ENCODE peak calls at places on chromosome 2, in nine cellular contexts. One of them, this sample, is unnamed.

GRCh38 chr2:19748711-19749506 is 152.9 kb downstream of the TTC32 start:
- DNase-seq in heart right ventricle: no peak
- DNase-seq in bronchial epithelial cell: no peak
- DNase-seq in right lobe of liver: no peak
- DNase-seq in naive thymus-derived CD4-positive, alpha-beta T cell: no peak
- DNase-seq in cardiac muscle cell: no peak
- DNase-seq in GM23248: no peak
- DNase-seq in mammary epithelial cell: no peak
- DNase-seq in uterus: no peak
- DNase-seq in this sample: no peak

GRCh38 chr2:206116278-206116677 is 30.3 kb upstream of the INO80D start:
- DNase-seq in cardiac muscle cell: no peak
- DNase-seq in right lobe of liver: no peak
- DNase-seq in GM23248: no peak
- DNase-seq in uterus: no peak
- DNase-seq in naive thymus-derived CD4-positive, alpha-beta T cell: no peak
- DNase-seq in mammary epithelial cell: no peak
- DNase-seq in bronchial epithelial cell: no peak
- DNase-seq in heart right ventricle: no peak
- DNase-seq in this sample: no peak

GRCh38 chr2:191319181-191319580 is 74.0 kb downstream of the MYO1B start:
- DNase-seq in mammary epithelial cell: peak
- DNase-seq in GM23248: peak
- DNase-seq in bronchial epithelial cell: peak
- DNase-seq in right lobe of liver: no peak
- DNase-seq in heart right ventricle: no peak
- DNase-seq in cardiac muscle cell: no peak
- DNase-seq in uterus: no peak
- DNase-seq in naive thymus-derived CD4-positive, alpha-beta T cell: no peak
- DNase-seq in this sample: no peak

GRCh38 chr2:162524192-162524591 is 180.3 kb downstream of the GCA start:
- DNase-seq in uterus: no peak
- DNase-seq in heart right ventricle: no peak
- DNase-seq in cardiac muscle cell: no peak
- DNase-seq in mammary epithelial cell: no peak
- DNase-seq in naive thymus-derived CD4-positive, alpha-beta T cell: no peak
- DNase-seq in GM23248: no peak
- DNase-seq in right lobe of liver: peak
- DNase-seq in bronchial epithelial cell: peak
- DNase-seq in this sample: no peak

GRCh38 chr2:240576436-240577205 is 8.3 kb downstream of the RNPEPL1 start:
- DNase-seq in naive thymus-derived CD4-positive, alpha-beta T cell: no peak
- DNase-seq in GM23248: no peak
- DNase-seq in right lobe of liver: no peak
- DNase-seq in mammary epithelial cell: no peak
- DNase-seq in heart right ventricle: no peak
- DNase-seq in cardiac muscle cell: no peak
- DNase-seq in uterus: no peak
- DNase-seq in bronchial epithelial cell: no peak
- DNase-seq in this sample: no peak

GRCh38 chr2:234060236-234060635 is 9.7 kb downstream of the SPP2 start:
- DNase-seq in GM23248: no peak
- DNase-seq in heart right ventricle: no peak
- DNase-seq in uterus: no peak
- DNase-seq in cardiac muscle cell: no peak
- DNase-seq in bronchial epithelial cell: no peak
- DNase-seq in right lobe of liver: no peak
- DNase-seq in mammary epithelial cell: no peak
- DNase-seq in naive thymus-derived CD4-positive, alpha-beta T cell: no peak
- DNase-seq in this sample: no peak

GRCh38 chr2:70769450-70769849 is 1.4 kb upstream of the ADD2 start:
- DNase-seq in right lobe of liver: no peak
- DNase-seq in heart right ventricle: no peak
- DNase-seq in cardiac muscle cell: no peak
- DNase-seq in naive thymus-derived CD4-positive, alpha-beta T cell: no peak
- DNase-seq in GM23248: no peak
- DNase-seq in bronchial epithelial cell: no peak
- DNase-seq in uterus: no peak
- DNase-seq in mammary epithelial cell: no peak
- DNase-seq in this sample: no peak

GRCh38 chr2:230706053-230706498 is 6.6 kb upstream of the CAB39 start:
- DNase-seq in naive thymus-derived CD4-positive, alpha-beta T cell: no peak
- DNase-seq in mammary epithelial cell: peak
- DNase-seq in cardiac muscle cell: no peak
- DNase-seq in GM23248: no peak
- DNase-seq in heart right ventricle: no peak
- DNase-seq in uterus: no peak
- DNase-seq in right lobe of liver: no peak
- DNase-seq in bronchial epithelial cell: peak
- DNase-seq in this sample: no peak

GRCh38 chr2:154706660-154707059 is 8.2 kb downstream of the KCNJ3 start:
- DNase-seq in mammary epithelial cell: no peak
- DNase-seq in naive thymus-derived CD4-positive, alpha-beta T cell: no peak
- DNase-seq in bronchial epithelial cell: no peak
- DNase-seq in heart right ventricle: no peak
- DNase-seq in uterus: no peak
- DNase-seq in right lobe of liver: no peak
- DNase-seq in GM23248: no peak
- DNase-seq in cardiac muscle cell: no peak
- DNase-seq in this sample: no peak

GRCh38 chr2:141497262-141497661 is 633.6 kb downstream of the LRP1B start:
- DNase-seq in bronchial epithelial cell: no peak
- DNase-seq in naive thymus-derived CD4-positive, alpha-beta T cell: no peak
- DNase-seq in uterus: no peak
- DNase-seq in right lobe of liver: no peak
- DNase-seq in mammary epithelial cell: no peak
- DNase-seq in heart right ventricle: no peak
- DNase-seq in cardiac muscle cell: no peak
- DNase-seq in GM23248: no peak
- DNase-seq in this sample: no peak

GRCh38 chr2:74201596-74201995 is 3.2 kb downstream of the MTHFD2 start:
- DNase-seq in naive thymus-derived CD4-positive, alpha-beta T cell: no peak
- DNase-seq in bronchial epithelial cell: peak
- DNase-seq in GM23248: peak
- DNase-seq in heart right ventricle: peak
- DNase-seq in cardiac muscle cell: peak
- DNase-seq in mammary epithelial cell: no peak
- DNase-seq in right lobe of liver: no peak
- DNase-seq in uterus: no peak
- DNase-seq in this sample: no peak

GRCh38 chr2:2455151-2455550 is 124.1 kb upstream of the MYT1L start:
- DNase-seq in right lobe of liver: no peak
- DNase-seq in uterus: no peak
- DNase-seq in GM23248: no peak
- DNase-seq in cardiac muscle cell: no peak
- DNase-seq in bronchial epithelial cell: peak
- DNase-seq in mammary epithelial cell: no peak
- DNase-seq in naive thymus-derived CD4-positive, alpha-beta T cell: no peak
- DNase-seq in heart right ventricle: no peak
- DNase-seq in this sample: no peak

GRCh38 chr2:235550946-235551345 is 57.1 kb downstream of the AGAP1 start:
- DNase-seq in GM23248: no peak
- DNase-seq in right lobe of liver: no peak
- DNase-seq in uterus: no peak
- DNase-seq in naive thymus-derived CD4-positive, alpha-beta T cell: no peak
- DNase-seq in heart right ventricle: no peak
- DNase-seq in mammary epithelial cell: no peak
- DNase-seq in bronchial epithelial cell: no peak
- DNase-seq in cardiac muscle cell: no peak
- DNase-seq in this sample: no peak

GRCh38 chr2:145752091-145752806 is 1232.3 kb upstream of the ZEB2 start:
- DNase-seq in naive thymus-derived CD4-positive, alpha-beta T cell: no peak
- DNase-seq in mammary epithelial cell: peak
- DNase-seq in right lobe of liver: no peak
- DNase-seq in uterus: no peak
- DNase-seq in cardiac muscle cell: peak
- DNase-seq in GM23248: peak
- DNase-seq in heart right ventricle: peak
- DNase-seq in bronchial epithelial cell: peak
- DNase-seq in this sample: no peak

GRCh38 chr2:88329815-88330603 is 122.5 kb downstream of the FOXI3 start:
- DNase-seq in naive thymus-derived CD4-positive, alpha-beta T cell: no peak
- DNase-seq in bronchial epithelial cell: peak
- DNase-seq in right lobe of liver: no peak
- DNase-seq in mammary epithelial cell: peak
- DNase-seq in heart right ventricle: no peak
- DNase-seq in cardiac muscle cell: peak
- DNase-seq in uterus: no peak
- DNase-seq in GM23248: peak
- DNase-seq in this sample: no peak
- H3K4me3 ChIP-seq in naive thymus-derived CD4-positive, alpha-beta T cell: no peak
- H3K4me3 ChIP-seq in bronchial epithelial cell: no peak
- H3K4me3 ChIP-seq in right lobe of liver: no peak
- H3K4me3 ChIP-seq in mammary epithelial cell: no peak
- H3K4me3 ChIP-seq in heart right ventricle: no peak
- H3K4me3 ChIP-seq in cardiac muscle cell: no peak
- H3K4me3 ChIP-seq in uterus: no peak
- H3K4me3 ChIP-seq in GM23248: no peak
- H3K4me3 ChIP-seq in this sample: no peak

GRCh38 chr2:96241901-96242611 is 23.7 kb downstream of the TMEM127 start:
- DNase-seq in naive thymus-derived CD4-positive, alpha-beta T cell: peak
- DNase-seq in heart right ventricle: peak
- DNase-seq in right lobe of liver: no peak
- DNase-seq in uterus: no peak
- DNase-seq in mammary epithelial cell: peak
- DNase-seq in bronchial epithelial cell: peak
- DNase-seq in GM23248: peak
- DNase-seq in cardiac muscle cell: peak
- DNase-seq in this sample: peak
- H3K4me3 ChIP-seq in naive thymus-derived CD4-positive, alpha-beta T cell: peak
- H3K4me3 ChIP-seq in heart right ventricle: no peak
- H3K4me3 ChIP-seq in right lobe of liver: no peak
- H3K4me3 ChIP-seq in uterus: no peak
- H3K4me3 ChIP-seq in mammary epithelial cell: no peak
- H3K4me3 ChIP-seq in bronchial epithelial cell: no peak
- H3K4me3 ChIP-seq in GM23248: no peak
- H3K4me3 ChIP-seq in cardiac muscle cell: no peak
- H3K4me3 ChIP-seq in this sample: peak

GRCh38 chr2:38105911-38106310 is 30.0 kb upstream of the CYP1B1 start:
- DNase-seq in bronchial epithelial cell: no peak
- DNase-seq in naive thymus-derived CD4-positive, alpha-beta T cell: no peak
- DNase-seq in mammary epithelial cell: no peak
- DNase-seq in cardiac muscle cell: no peak
- DNase-seq in uterus: no peak
- DNase-seq in GM23248: no peak
- DNase-seq in heart right ventricle: no peak
- DNase-seq in right lobe of liver: no peak
- DNase-seq in this sample: no peak

GRCh38 chr2:38108907-38109731 is 33.2 kb upstream of the CYP1B1 start:
- DNase-seq in mammary epithelial cell: peak
- DNase-seq in heart right ventricle: no peak
- DNase-seq in cardiac muscle cell: no peak
- DNase-seq in uterus: no peak
- DNase-seq in bronchial epithelial cell: no peak
- DNase-seq in right lobe of liver: no peak
- DNase-seq in naive thymus-derived CD4-positive, alpha-beta T cell: no peak
- DNase-seq in GM23248: no peak
- DNase-seq in this sample: no peak

GRCh38 chr2:38107738-38108410 is 31.9 kb upstream of the CYP1B1 start:
- DNase-seq in naive thymus-derived CD4-positive, alpha-beta T cell: no peak
- DNase-seq in heart right ventricle: no peak
- DNase-seq in bronchial epithelial cell: no peak
- DNase-seq in GM23248: no peak
- DNase-seq in mammary epithelial cell: no peak
- DNase-seq in cardiac muscle cell: no peak
- DNase-seq in right lobe of liver: no peak
- DNase-seq in uterus: no peak
- DNase-seq in this sample: no peak

GRCh38 chr2:38104598-38104997 is 28.6 kb upstream of the CYP1B1 start:
- DNase-seq in heart right ventricle: no peak
- DNase-seq in GM23248: no peak
- DNase-seq in cardiac muscle cell: no peak
- DNase-seq in bronchial epithelial cell: no peak
- DNase-seq in right lobe of liver: no peak
- DNase-seq in uterus: no peak
- DNase-seq in naive thymus-derived CD4-positive, alpha-beta T cell: no peak
- DNase-seq in mammary epithelial cell: no peak
- DNase-seq in this sample: no peak

DNA sequence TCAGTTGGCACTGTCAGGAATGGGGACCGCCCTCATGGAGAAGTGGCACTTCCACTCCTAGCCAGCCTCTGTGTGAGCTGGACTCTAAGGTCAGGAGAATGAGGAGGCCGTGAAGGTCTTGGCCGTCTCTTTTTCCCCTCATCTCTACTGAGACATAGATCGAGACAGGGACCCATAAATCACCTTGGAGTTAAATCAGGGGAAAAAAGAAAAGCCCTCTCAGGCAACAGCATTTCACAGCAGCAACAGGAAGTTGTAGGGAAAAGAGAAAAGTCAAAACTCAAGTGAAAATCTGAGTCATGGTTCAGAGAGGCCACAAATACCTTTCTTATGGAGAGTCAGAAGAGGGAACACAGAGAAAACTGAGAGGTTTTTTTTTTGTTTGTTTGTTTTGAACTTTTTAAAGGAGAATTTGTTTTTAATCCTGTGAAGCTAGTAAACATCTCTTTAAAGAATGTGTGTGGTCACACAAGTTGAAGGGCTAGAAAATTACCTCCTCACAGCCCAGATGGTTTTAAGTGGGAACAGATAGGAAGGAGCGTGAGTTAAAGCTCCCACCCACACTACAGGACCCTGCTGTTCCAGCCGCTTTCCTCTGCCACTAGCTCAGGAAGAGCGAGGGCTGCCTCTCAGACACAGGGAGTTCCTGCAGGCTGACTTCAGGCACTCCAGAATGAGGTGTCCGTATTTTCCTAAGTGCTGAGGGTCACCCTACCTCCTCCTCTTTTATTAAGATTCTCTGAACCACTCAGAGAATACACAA is 30.6 kb upstream of the CYP1B1 start:
- DNase-seq in mammary epithelial cell: peak
- DNase-seq in heart right ventricle: no peak
- DNase-seq in GM23248: peak
- DNase-seq in bronchial epithelial cell: peak
- DNase-seq in right lobe of liver: no peak
- DNase-seq in cardiac muscle cell: peak
- DNase-seq in naive thymus-derived CD4-positive, alpha-beta T cell: no peak
- DNase-seq in uterus: no peak
- DNase-seq in this sample: no peak
- H3K4me3 ChIP-seq in mammary epithelial cell: no peak
- H3K4me3 ChIP-seq in heart right ventricle: no peak
- H3K4me3 ChIP-seq in GM23248: peak
- H3K4me3 ChIP-seq in bronchial epithelial cell: no peak
- H3K4me3 ChIP-seq in right lobe of liver: no peak
- H3K4me3 ChIP-seq in cardiac muscle cell: no peak
- H3K4me3 ChIP-seq in naive thymus-derived CD4-positive, alpha-beta T cell: no peak
- H3K4me3 ChIP-seq in uterus: no peak
- H3K4me3 ChIP-seq in this sample: no peak

DNA sequence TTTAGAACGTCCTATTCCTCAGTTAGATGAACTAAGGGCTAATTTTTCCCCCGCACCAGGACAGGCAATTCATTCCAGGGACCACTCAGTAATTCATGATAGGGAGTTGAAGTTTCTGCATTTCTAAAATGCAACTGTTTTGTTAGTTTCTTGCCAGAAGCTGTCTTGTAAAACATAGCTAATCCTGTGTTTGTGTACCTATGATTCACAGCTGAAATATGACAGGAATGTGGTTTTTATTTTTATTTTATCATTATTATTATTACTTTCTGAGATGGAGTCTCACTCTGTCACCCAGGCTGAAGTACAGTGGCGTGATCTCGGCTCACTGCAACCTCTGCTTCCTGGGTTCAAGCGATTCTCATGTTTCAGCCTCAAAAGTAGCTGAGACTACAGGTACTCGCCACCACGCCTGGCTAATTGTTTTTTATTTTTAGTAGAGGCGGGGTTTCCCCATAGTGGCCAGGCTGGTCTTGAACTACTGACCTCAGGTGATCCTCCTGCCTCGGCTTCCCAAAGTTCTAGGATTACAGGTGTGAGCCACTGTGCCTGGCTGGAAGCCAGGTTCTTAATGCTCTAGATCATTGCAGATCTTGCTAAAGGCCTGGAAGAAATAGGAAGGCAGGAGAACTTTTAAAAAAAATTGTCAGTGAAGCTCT is 154.8 kb upstream of the FHL2 start:
- DNase-seq in cardiac muscle cell: peak
- DNase-seq in mammary epithelial cell: peak
- DNase-seq in GM23248: peak
- DNase-seq in uterus: no peak
- DNase-seq in right lobe of liver: no peak
- DNase-seq in bronchial epithelial cell: peak
- DNase-seq in heart right ventricle: no peak
- DNase-seq in naive thymus-derived CD4-positive, alpha-beta T cell: no peak
- DNase-seq in this sample: no peak
- H3K4me3 ChIP-seq in cardiac muscle cell: no peak
- H3K4me3 ChIP-seq in mammary epithelial cell: no peak
- H3K4me3 ChIP-seq in GM23248: no peak
- H3K4me3 ChIP-seq in uterus: no peak
- H3K4me3 ChIP-seq in right lobe of liver: no peak
- H3K4me3 ChIP-seq in bronchial epithelial cell: no peak
- H3K4me3 ChIP-seq in heart right ventricle: no peak
- H3K4me3 ChIP-seq in naive thymus-derived CD4-positive, alpha-beta T cell: no peak
- H3K4me3 ChIP-seq in this sample: no peak

This sample was measured in effector memory CD4-positive, alpha-beta T cell.